ENCODE peak calls at places on chromosomes 13 and 19, in five cellular contexts. M, N, P, B and X are unnamed samples.

GRCh38 chr19:15429825-15430467 is 11.2 kb upstream of the AKAP8L start:
- DNase-seq in M (no peak), N (no peak), P (no peak), B (no peak), X (no peak)

GRCh38 chr13:112141643-112142400 is 74.9 kb downstream of the SOX1 start:
- DNase-seq in M (peak), N (no peak), P (peak), B (no peak), X (no peak)

GRCh38 chr13:102793583-102794355 is 5.0 kb downstream of the POGLUT2 start:
- DNase-seq in M (no peak), N (no peak), P (no peak), B (no peak), X (no peak)

GRCh38 chr13:40438022-40438692 is 228.3 kb downstream of the FOXO1 start:
- DNase-seq in M (no peak), N (no peak), P (no peak), B (no peak), X (no peak)

GRCh38 chr19:40626918-40627317 is 25.7 kb downstream of the LTBP4 start:
- DNase-seq in M (no peak), N (no peak), P (no peak), B (no peak), X (no peak)

GRCh38 chr13:27954406-27954851 is 14.7 kb downstream of the CDX2 start:
- DNase-seq in M (no peak), N (peak), P (peak), B (peak), X (no peak)

GRCh38 chr13:95479706-95480105 is 72.8 kb upstream of the CLDN10 start:
- DNase-seq in M (no peak), N (no peak), P (no peak), B (no peak), X (no peak)

GRCh38 chr13:95267662-95268369 is 33.4 kb downstream of the ABCC4 start:
- DNase-seq in M (no peak), N (no peak), P (peak), B (no peak), X (no peak)

GRCh38 chr13:59263531-59263930 is 900.2 kb downstream of the DIAPH3 start:
- DNase-seq in M (no peak), N (no peak), P (no peak), B (no peak), X (no peak)

GRCh38 chr13:45356966-45357689 is 16.1 kb upstream of the TPT1 start:
- DNase-seq in M (no peak), N (no peak), P (no peak), B (no peak), X (no peak)

GRCh38 chr19:45901912-45902650 is at the start of gene MYPOP:
- DNase-seq in M (no peak), N (no peak), P (no peak), B (no peak), X (no peak)

GRCh38 chr13:70964124-70964523 is 855.9 kb upstream of the KLHL1 start:
- DNase-seq in M (no peak), N (no peak), P (no peak), B (no peak), X (no peak)

GRCh38 chr19:55385749-55386514 is at the start of gene RPL28:
- DNase-seq in M (peak), N (peak), P (peak), B (peak), X (peak)

GRCh38 chr13:95644611-95645052 is at the start of gene DZIP1:
- DNase-seq in M (no peak), N (peak), P (peak), B (peak), X (peak)

GRCh38 chr19:17457621-17458020 is 3.1 kb downstream of the NXNL1 start:
- DNase-seq in M (no peak), N (no peak), P (no peak), B (no peak), X (no peak)

GRCh38 chr19:36772341-36773222 is at the start of gene ZNF850:
- DNase-seq in M (peak), N (peak), P (peak), B (peak), X (peak)

GRCh38 chr13:104522235-104523072 is 1456.2 kb upstream of the SLC10A2 start:
- DNase-seq in M (no peak), N (no peak), P (no peak), B (no peak), X (no peak)

GRCh38 chr13:101262306-101262705 is 154.0 kb downstream of the NALCN start:
- DNase-seq in M (no peak), N (no peak), P (no peak), B (no peak), X (no peak)

GRCh38 chr19:19461671-19462622 is 53.4 kb downstream of the TSSK6 start:
- DNase-seq in M (no peak), N (peak), P (peak), B (peak), X (no peak)

GRCh38 chr19:10636304-10636972 is 11.1 kb downstream of the SLC44A2 start:
- DNase-seq in M (no peak), N (no peak), P (no peak), B (no peak), X (no peak)

GRCh38 chr13:64591981-64592380 is 2638.2 kb downstream of the PCDH9 start:
- DNase-seq in M (no peak), N (no peak), P (no peak), B (no peak), X (no peak)

GRCh38 chr19:406999-407491 is 1.9 kb downstream of the C2CD4C start:
- DNase-seq in M (peak), N (no peak), P (no peak), B (peak), X (no peak)

GRCh38 chr19:13727798-13728197 is 36.5 kb upstream of the MRI1 start:
- DNase-seq in M (no peak), N (no peak), P (no peak), B (no peak), X (no peak)

GRCh38 chr19:13734751-13735150 is 29.6 kb upstream of the MRI1 start:
- DNase-seq in M (no peak), N (no peak), P (no peak), B (no peak), X (no peak)

GRCh38 chr19:13729859-13730258 is 34.5 kb upstream of the MRI1 start:
- DNase-seq in M (no peak), N (no peak), P (no peak), B (no peak), X (no peak)

GRCh38 chr19:13731147-13731964 is 33.0 kb upstream of the MRI1 start:
- DNase-seq in M (peak), N (peak), P (peak), B (peak), X (peak)

GRCh38 chr19:13732337-13732736 is 32.0 kb upstream of the MRI1 start:
- DNase-seq in M (no peak), N (no peak), P (no peak), B (no peak), X (no peak)
- H3K4me3 ChIP-seq in M (peak), N (peak), P (peak), B (no peak), X (no peak)

GRCh38 chr19:48381178-48381950 is 10.0 kb downstream of the KDELR1 start:
- DNase-seq in M (no peak), N (no peak), P (no peak), B (no peak), X (no peak)
- TF ChIP-seq CTCF in M (no peak), N (no peak), P (no peak), B (no peak), X (no peak)

GRCh38 chr13:33150146-33150545 is 133.9 kb downstream of the KL start:
- DNase-seq in M (no peak), N (no peak), P (no peak), B (no peak), X (no peak)

GRCh38 chr13:33144358-33144784 is 128.1 kb downstream of the KL start:
- DNase-seq in M (no peak), N (no peak), P (no peak), B (no peak), X (no peak)

GRCh38 chr13:33147832-33148231 is 131.6 kb downstream of the KL start:
- DNase-seq in M (no peak), N (no peak), P (no peak), B (no peak), X (no peak)

GRCh38 chr13:33145667-33146066 is 129.4 kb downstream of the KL start:
- DNase-seq in M (no peak), N (no peak), P (no peak), B (no peak), X (no peak)

DNA sequence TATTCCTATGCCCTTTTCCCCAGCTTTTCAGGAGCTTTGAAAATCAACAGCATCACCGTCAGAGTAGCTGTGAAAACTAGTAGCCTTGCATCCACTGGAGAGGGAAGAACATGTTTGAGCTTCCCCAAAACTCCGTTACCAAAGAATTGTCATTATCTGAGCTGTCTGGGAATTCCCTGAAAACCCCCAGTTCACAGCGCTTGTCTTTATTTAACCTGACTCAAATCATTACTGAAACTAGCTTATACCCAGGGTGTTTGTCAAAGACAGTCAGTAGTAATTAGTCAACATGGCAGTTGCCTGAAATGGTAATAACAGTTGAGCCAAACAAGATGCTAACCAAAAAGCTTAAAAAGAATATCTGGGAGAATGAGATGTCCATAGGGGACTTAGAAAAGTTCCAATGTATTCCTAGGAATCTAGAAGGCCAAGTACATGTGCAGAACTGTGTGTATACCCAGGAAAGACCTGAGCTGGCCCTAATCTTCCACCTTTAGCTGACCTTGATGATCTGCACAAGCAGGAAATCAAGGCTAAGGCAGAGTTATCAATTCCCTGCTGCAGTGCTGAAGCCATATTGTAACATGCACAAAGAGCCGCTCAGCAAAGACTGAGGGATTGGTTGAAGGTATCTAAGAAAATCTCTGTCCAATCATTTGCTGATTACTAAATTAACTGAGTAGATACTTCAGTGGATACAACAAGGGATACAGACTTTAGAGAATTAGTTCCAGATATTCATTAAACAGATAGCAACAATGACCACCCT is 130.8 kb downstream of the KL start:
- DNase-seq in M (no peak), N (no peak), P (no peak), B (no peak), X (no peak)
- TF ChIP-seq POLR2A in M (no peak), N (no peak), P (no peak), B (no peak), X (no peak)

DNA sequence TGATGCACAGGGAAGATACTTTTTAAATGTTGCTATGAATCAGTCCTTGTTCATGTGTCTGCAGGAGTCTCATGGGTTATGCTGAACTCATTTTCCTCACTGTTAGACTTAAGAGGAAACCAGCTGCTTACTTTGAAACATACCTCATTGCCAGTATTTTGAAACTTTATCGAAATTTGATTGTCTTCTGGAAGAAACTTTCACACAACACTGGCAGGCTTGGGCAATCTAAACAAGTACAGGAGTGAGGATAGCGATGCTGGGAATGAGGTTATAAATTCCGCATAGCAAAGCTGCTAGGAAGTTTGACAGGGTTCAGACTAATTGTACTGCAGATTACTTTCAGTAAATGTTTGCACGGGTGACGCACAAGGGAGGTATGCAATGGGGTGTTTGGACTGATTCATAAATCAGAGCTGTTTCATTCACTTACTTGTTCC is 245.7 kb downstream of the DNAJC15 start:
- DNase-seq in M (no peak), N (peak), P (peak), B (no peak), X (peak)
- H3K4me3 ChIP-seq in M (no peak), N (no peak), P (no peak), B (no peak), X (no peak)

DNA sequence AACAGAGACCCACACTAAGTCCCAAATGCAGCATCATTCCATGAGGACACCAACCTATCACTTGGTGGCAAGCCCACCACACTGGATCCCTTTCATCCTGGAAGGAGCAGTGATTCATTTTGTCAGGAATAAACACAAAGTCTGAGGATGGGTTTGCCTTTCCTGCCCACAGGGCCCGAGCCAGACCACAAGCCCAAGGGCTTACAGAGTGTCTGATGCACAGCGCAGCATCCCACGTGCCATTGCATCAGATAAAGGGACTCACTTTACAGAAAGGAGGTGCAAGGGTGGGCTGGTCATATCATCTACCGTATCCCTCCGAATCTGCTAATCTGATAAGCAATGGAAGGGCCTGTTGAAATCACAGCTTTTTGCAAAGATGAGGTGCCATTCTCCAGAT is 12.2 kb upstream of the KCTD15 start:
- DNase-seq in M (no peak), N (no peak), P (no peak), B (no peak), X (no peak)
- TF ChIP-seq CTCF in M (no peak), N (no peak), P (no peak), B (no peak), X (no peak)

GRCh38 chr13:66660013-66660804 is 569.9 kb downstream of the PCDH9 start:
- DNase-seq in M (no peak), N (no peak), P (no peak), B (no peak), X (no peak)
- TF ChIP-seq POLR2A in M (no peak), N (no peak), P (no peak), B (no peak), X (no peak)